ENCODE peak calls at places on chromosomes 12 and 14, in eight cellular contexts. E is cardiac fibroblast, P is heart left ventricle, D is fibroblast of lung, L is fibroblast of the aortic adventitia, J is HFFc6, U is lower leg skin, R is A549. Y is an unnamed sample.

GRCh38 chr12:10331642-10332239 is 24.1 kb downstream of the KLRD1 start:
- DNase-seq in E (peak), R (peak), P (no peak), L (peak), J (peak), U (no peak), D (peak), Y (no peak)

GRCh38 chr14:52949711-52950409 is 990 bp downstream of the FERMT2 start:
- DNase-seq in P (no peak), E (peak), R (peak), J (peak), U (no peak), L (peak), D (peak), Y (no peak)

GRCh38 chr14:62667515-62667914 is 377.7 kb downstream of the KCNH5 start:
- DNase-seq in E (no peak), P (no peak), R (peak), L (no peak), U (no peak), J (no peak), D (no peak), Y (no peak)

GRCh38 chr12:120199595-120200306 is 1.2 kb downstream of the RPLP0 start:
- DNase-seq in L (peak), D (peak), E (peak), J (peak), P (no peak), R (no peak), U (no peak), Y (no peak)

GRCh38 chr12:94779520-94779919 is 129.2 kb upstream of the TMCC3 start:
- DNase-seq in J (no peak), E (peak), P (no peak), U (no peak), D (peak), R (no peak), L (peak), Y (no peak)

GRCh38 chr12:108400481-108400880 is 61.4 kb upstream of the CMKLR1 start:
- DNase-seq in R (no peak), L (no peak), D (no peak), U (no peak), J (no peak), P (no peak), E (no peak), Y (no peak)

GRCh38 chr12:103495783-103496456 is at the start of gene C12orf42:
- DNase-seq in U (no peak), L (peak), P (no peak), D (peak), E (peak), J (peak), R (peak), Y (no peak)

GRCh38 chr12:7374423-7375144 is 69.4 kb downstream of the CD163L1 start:
- DNase-seq in U (no peak), J (peak), L (peak), P (peak), E (no peak), D (peak), R (peak), Y (no peak)

GRCh38 chr14:69945905-69946304 is 66.7 kb downstream of the SMOC1 start:
- DNase-seq in J (no peak), L (no peak), P (no peak), R (no peak), U (no peak), E (no peak), D (peak), Y (no peak)

GRCh38 chr12:58965568-58965967 is 45.3 kb upstream of the LRIG3 start:
- DNase-seq in P (no peak), L (no peak), R (no peak), U (no peak), D (no peak), E (no peak), J (no peak), Y (no peak)

GRCh38 chr12:108950991-108951739 is 69.7 kb downstream of the SVOP start:
- DNase-seq in R (peak), L (peak), P (peak), U (peak), J (peak), D (peak), E (peak), Y (peak)

GRCh38 chr12:112380663-112381420 is 1.4 kb downstream of the HECTD4 start:
- DNase-seq in U (no peak), J (no peak), P (no peak), D (no peak), L (no peak), E (no peak), R (no peak), Y (no peak)

GRCh38 chr14:80930836-80931389 is 10.6 kb downstream of the CEP128 start:
- DNase-seq in U (no peak), L (peak), J (peak), P (no peak), E (peak), D (peak), R (peak), Y (no peak)

GRCh38 chr12:68793975-68794652 is 13.9 kb upstream of the MDM2 start:
- DNase-seq in E (no peak), J (no peak), L (no peak), D (no peak), R (no peak), P (no peak), U (peak), Y (no peak)

GRCh38 chr12:49934505-49934904 is 16.0 kb upstream of the AQP2 start:
- DNase-seq in P (peak), R (no peak), J (no peak), L (no peak), D (no peak), U (no peak), E (peak), Y (no peak)

GRCh38 chr14:75561013-75561432 is 17.4 kb upstream of the FLVCR2 start:
- DNase-seq in E (peak), U (peak), L (peak), P (no peak), D (peak), R (peak), J (peak), Y (peak)

GRCh38 chr14:94853920-94854319 is 84.0 kb upstream of the GSC start:
- DNase-seq in R (no peak), E (no peak), L (no peak), J (no peak), U (no peak), P (no peak), D (no peak), Y (no peak)

GRCh38 chr12:3230758-3231375 is 153.7 kb downstream of the TSPAN9 start:
- DNase-seq in J (no peak), E (no peak), R (no peak), D (no peak), P (peak), U (no peak), L (no peak), Y (no peak)

GRCh38 chr12:130425698-130426245 is 88.1 kb downstream of the PIWIL1 start:
- DNase-seq in L (no peak), E (no peak), U (peak), P (no peak), R (no peak), J (no peak), D (no peak), Y (no peak)

GRCh38 chr14:105455086-105455640 is 19.5 kb upstream of the CRIP2 start:
- DNase-seq in R (no peak), D (no peak), U (no peak), E (no peak), P (peak), J (no peak), L (no peak), Y (no peak)

GRCh38 chr12:114668151-114668891 is 15.7 kb downstream of the TBX3 start:
- DNase-seq in J (peak), P (peak), U (peak), D (peak), E (peak), R (peak), L (peak), Y (peak)

GRCh38 chr12:75270157-75270556 is 60.0 kb downstream of the CAPS2 start:
- DNase-seq in U (no peak), J (no peak), L (no peak), P (no peak), R (no peak), D (no peak), E (no peak), Y (no peak)

GRCh38 chr12:113863455-113863845 is 102.7 kb downstream of the RBM19 start:
- DNase-seq in E (peak), L (peak), J (no peak), R (peak), P (peak), D (no peak), U (no peak), Y (no peak)

GRCh38 chr14:105857223-105857815 is 330.9 kb downstream of the TMEM121 start:
- DNase-seq in D (no peak), E (no peak), J (no peak), L (no peak), U (peak), P (peak), R (no peak), Y (peak)

GRCh38 chr14:35689000-35689460 is 120.1 kb downstream of the RALGAPA1 start:
- DNase-seq in U (no peak), E (no peak), D (no peak), P (no peak), J (no peak), R (no peak), L (no peak), Y (no peak)

GRCh38 chr12:62714409-62715075 is 220.4 kb downstream of the PPM1H start:
- DNase-seq in P (peak), D (no peak), U (no peak), J (no peak), E (peak), R (no peak), L (peak), Y (no peak)

GRCh38 chr12:39145175-39145999 is 240.0 kb upstream of the CPNE8 start:
- DNase-seq in P (peak), D (no peak), L (peak), E (peak), R (peak), U (no peak), J (no peak), Y (peak)

GRCh38 chr12:66693901-66694513 is 15.1 kb upstream of the GRIP1 start:
- DNase-seq in J (peak), L (peak), R (peak), P (no peak), U (no peak), E (peak), D (peak), Y (no peak)

GRCh38 chr14:100531591-100532121 is 55.6 kb downstream of the BEGAIN start:
- DNase-seq in P (peak), D (no peak), L (no peak), U (peak), J (no peak), E (no peak), R (no peak), Y (no peak)

GRCh38 chr14:100880271-100881101 is 23.0 kb downstream of the RTL1 start:
- DNase-seq in J (no peak), R (no peak), E (no peak), D (no peak), L (no peak), P (peak), U (no peak), Y (no peak)

GRCh38 chr12:26274441-26275312 is 79.3 kb downstream of the SSPN start:
- DNase-seq in P (peak), L (peak), R (peak), D (peak), U (peak), E (peak), J (peak), Y (no peak)
- TF ChIP-seq CTCF in P (no peak), L (no peak), R (peak), D (no peak), U (no peak), E (peak), J (peak), Y (no peak)

GRCh38 chr14:90836692-90837063 is 20.4 kb upstream of the TTC7B start:
- DNase-seq in E (no peak), R (no peak), L (no peak), P (no peak), J (no peak), D (no peak), U (peak), Y (no peak)
- TF ChIP-seq CTCF in E (no peak), R (no peak), L (no peak), P (no peak), J (no peak), D (no peak), U (no peak), Y (no peak)

GRCh38 chr12:81991868-81992267 is 232.7 kb upstream of the PPFIA2 start:
- DNase-seq in E (no peak), R (no peak), P (no peak), L (no peak), D (no peak), J (no peak), U (no peak), Y (no peak)

GRCh38 chr12:81987351-81987750 is 228.2 kb upstream of the PPFIA2 start:
- DNase-seq in J (no peak), E (no peak), R (no peak), P (no peak), L (no peak), D (no peak), U (no peak), Y (no peak)

DNA sequence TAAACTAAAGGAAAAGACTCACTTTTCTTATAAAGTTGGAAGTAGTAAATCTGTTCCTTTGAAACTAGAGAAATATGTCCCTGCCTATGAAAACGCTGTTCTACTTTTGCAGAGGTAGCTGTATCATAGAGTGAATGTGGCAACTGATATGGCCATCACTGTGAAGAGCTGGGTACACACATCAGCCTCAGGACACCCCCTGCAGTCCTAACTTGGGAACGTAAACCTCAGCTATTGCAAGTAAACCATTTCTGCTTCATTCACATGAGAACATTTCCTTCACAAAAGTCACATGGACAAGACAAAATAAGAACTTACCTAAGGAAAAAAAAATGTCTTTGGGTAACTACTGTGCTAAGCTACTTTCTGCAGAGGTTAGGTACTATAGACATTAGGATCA is 233.3 kb upstream of the PPFIA2 start:
- DNase-seq in J (no peak), P (no peak), D (no peak), L (no peak), U (no peak), R (peak), E (peak), Y (no peak)
- TF ChIP-seq CTCF in J (no peak), P (peak), D (no peak), L (no peak), U (no peak), R (no peak), E (no peak), Y (no peak)

GRCh38 chr12:100266802-100267602 is at the start of the genes DEPDC4 and SCYL2:
- DNase-seq in E (peak), D (peak), J (peak), R (peak), L (peak), U (peak), P (peak), Y (peak)
- TF ChIP-seq CTCF in E (no peak), D (no peak), J (no peak), R (no peak), L (peak), U (no peak), P (peak), Y (no peak)

GRCh38 chr12:127681151-127681754 is 585.7 kb upstream of the TMEM132C start:
- DNase-seq in D (no peak), J (no peak), E (no peak), L (peak), U (no peak), R (no peak), P (no peak), Y (no peak)
- TF ChIP-seq CTCF in D (no peak), J (no peak), E (no peak), L (no peak), U (no peak), R (no peak), P (no peak), Y (no peak)

DNA sequence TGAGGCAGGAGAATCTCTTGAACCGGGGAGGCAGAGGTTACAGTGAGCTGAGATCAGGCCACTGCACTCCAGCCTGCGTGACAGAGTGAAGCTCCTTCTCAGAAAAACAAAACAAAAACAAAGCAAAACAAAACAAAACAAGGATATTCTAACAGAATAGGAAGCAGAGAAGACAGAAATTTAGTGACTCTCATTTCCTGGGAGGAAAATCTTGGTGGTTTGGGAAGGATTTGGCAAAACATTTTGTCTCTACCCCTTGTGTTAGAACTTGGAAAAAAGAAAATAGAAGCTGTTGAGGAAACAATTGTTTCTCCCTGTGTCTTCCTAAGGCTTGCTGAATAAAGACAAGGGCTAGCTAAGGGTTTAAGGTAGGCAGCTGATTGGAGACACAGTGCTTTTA is 79.7 kb upstream of the PTPRR start:
- DNase-seq in U (no peak), P (no peak), E (no peak), D (no peak), J (no peak), R (no peak), L (no peak), Y (no peak)
- TF ChIP-seq CTCF in U (no peak), P (no peak), E (no peak), D (no peak), J (no peak), R (no peak), L (no peak), Y (no peak)

GRCh38 chr14:102772781-102773570 is 4.3 kb upstream of the TRAF3 start:
- DNase-seq in L (no peak), E (peak), R (peak), D (peak), P (no peak), J (no peak), U (no peak), Y (no peak)
- TF ChIP-seq CTCF in L (no peak), E (peak), R (peak), D (no peak), P (no peak), J (peak), U (no peak), Y (no peak)

DNA sequence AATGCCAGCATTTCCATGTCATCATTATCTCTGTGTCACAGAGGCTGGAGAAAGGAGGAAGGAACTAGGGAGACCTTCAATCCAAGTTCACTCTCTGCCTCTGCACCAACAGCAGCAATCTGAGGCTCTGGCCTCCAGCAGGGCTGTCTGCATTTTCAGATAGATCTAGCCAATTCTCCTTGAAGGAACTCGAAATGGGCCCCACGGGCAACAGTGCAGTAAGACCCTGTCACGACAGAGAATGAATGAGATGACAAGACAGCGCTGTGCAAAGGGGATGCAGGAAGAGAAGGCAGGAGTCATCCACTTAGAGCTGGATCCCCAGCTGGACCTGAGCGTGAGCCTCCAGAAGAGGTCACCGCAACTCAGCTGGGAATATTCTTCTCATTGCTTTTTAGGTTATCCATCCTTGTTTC is 183.7 kb upstream of the GZMB start:
- DNase-seq in R (peak), U (no peak), D (peak), P (no peak), E (peak), L (peak), J (no peak), Y (no peak)
- TF ChIP-seq CTCF in R (peak), U (no peak), D (peak), P (peak), E (peak), L (peak), J (peak), Y (no peak)